ENCODE peak calls at places on chromosomes 1 and 21, in eight cellular contexts. F is CD8-positive, alpha-beta memory T cell; Q is activated T-cell treated with anti-CD3 and anti-CD28 coated beads for 1 hour; L is ascending aorta; D is DMS153; S is T-helper 9 cell; X is EH; T is CD4-positive, alpha-beta T cell. E is an unnamed sample.

GRCh38 chr1:173020138-173020742 is 30.5 kb downstream of the TNFSF18 start:
- DNase-seq in X (no peak), F (no peak), S (no peak), Q (no peak), L (no peak), T (no peak), D (no peak), E (no peak)

GRCh38 chr1:184061396-184062003 is 10.0 kb downstream of the TSEN15 start:
- DNase-seq in Q (no peak), T (no peak), S (no peak), D (no peak), F (no peak), X (peak; percentile 90), L (no peak), E (no peak)

GRCh38 chr1:11026052-11026451 is 13.6 kb downstream of the TARDBP start:
- DNase-seq in L (no peak), T (no peak), F (no peak), Q (no peak), D (no peak), S (no peak), X (no peak), E (no peak)

GRCh38 chr1:25051504-25051903 is 121.4 kb upstream of the RUNX3 start:
- DNase-seq in F (no peak), Q (no peak), L (no peak), X (no peak), S (no peak), T (no peak), D (peak; percentile 52), E (no peak)

GRCh38 chr1:56911098-56911497 is 54.7 kb downstream of the C8B start:
- DNase-seq in S (no peak), L (no peak), X (peak; percentile 80), F (no peak), Q (no peak), T (no peak), D (no peak), E (no peak)

GRCh38 chr1:21891621-21892479 is 45.3 kb downstream of the HSPG2 start:
- DNase-seq in T (no peak), S (no peak), L (no peak), D (no peak), F (no peak), X (no peak), Q (no peak), E (no peak)

GRCh38 chr21:25837545-25838263 is 102.9 kb downstream of the GABPA start:
- DNase-seq in Q (no peak), F (no peak), T (no peak), D (no peak), L (no peak), X (peak; percentile 89), S (no peak), E (no peak)

GRCh38 chr1:92583821-92584760 is 97.4 kb upstream of the GFI1 start:
- DNase-seq in D (no peak), S (no peak), L (no peak), T (no peak), X (peak; percentile 53), Q (no peak), F (no peak), E (no peak)

GRCh38 chr1:9440763-9441194 is 98.5 kb upstream of the SLC25A33 start:
- DNase-seq in S (no peak), L (no peak), T (no peak), D (no peak), X (no peak), Q (no peak), F (no peak), E (no peak)

GRCh38 chr21:38997756-38998155 is 185.5 kb downstream of the PSMG1 start:
- DNase-seq in L (no peak), F (no peak), X (no peak), T (no peak), S (no peak), Q (no peak), D (no peak), E (no peak)

GRCh38 chr1:19405761-19406481 is 79.4 kb downstream of the CAPZB start:
- DNase-seq in D (peak; percentile 92), T (no peak), S (no peak), X (peak; percentile 72), L (no peak), Q (no peak), F (no peak), E (no peak)

GRCh38 chr1:93395195-93395594 is 49.5 kb downstream of the DR1 start:
- DNase-seq in D (no peak), L (no peak), F (no peak), Q (no peak), T (no peak), S (no peak), X (peak; percentile 12), E (no peak)

GRCh38 chr21:25960423-25960822 is 210.1 kb downstream of the APP start:
- DNase-seq in L (no peak), X (no peak), S (no peak), D (no peak), F (no peak), Q (no peak), T (no peak), E (no peak)

GRCh38 chr21:34986561-34987533 is 62.3 kb downstream of the RUNX1 start:
- DNase-seq in Q (peak; percentile 40), L (no peak), T (peak; percentile 42), D (no peak), X (peak; percentile 90), S (peak; percentile 42), F (peak; percentile 83), E (no peak)

GRCh38 chr1:152111515-152111968 is 3.7 kb downstream of the TCHH start:
- DNase-seq in X (peak; percentile 50), S (no peak), F (no peak), T (no peak), Q (no peak), D (peak; percentile 76), L (no peak), E (no peak)

GRCh38 chr1:193013707-193014106 is 45.5 kb downstream of the UCHL5 start:
- DNase-seq in F (no peak), D (no peak), Q (no peak), L (no peak), X (no peak), S (no peak), T (no peak), E (no peak)

GRCh38 chr1:213166868-213167267 is 115.8 kb downstream of the RPS6KC1 start:
- DNase-seq in S (no peak), T (no peak), F (no peak), L (no peak), X (no peak), Q (no peak), D (no peak), E (no peak)

GRCh38 chr1:73674945-73675561 is 522.9 kb downstream of the LRRIQ3 start:
- DNase-seq in S (no peak), L (no peak), T (no peak), F (no peak), D (peak; percentile 31), Q (no peak), X (no peak), E (no peak)

GRCh38 chr1:150194381-150195031 is 41.4 kb downstream of the ANP32E start:
- DNase-seq in S (no peak), F (no peak), L (no peak), T (no peak), Q (no peak), X (peak; percentile 88), D (no peak), E (no peak)

GRCh38 chr1:57623791-57624538 is 200.1 kb upstream of the DAB1 start:
- DNase-seq in Q (no peak), X (no peak), T (no peak), F (no peak), L (no peak), D (no peak), S (no peak), E (no peak)

GRCh38 chr1:65163193-65163805 is 15.3 kb downstream of the AK4 start:
- DNase-seq in L (no peak), Q (no peak), T (no peak), D (no peak), S (no peak), X (no peak), F (no peak), E (no peak)

GRCh38 chr1:65229754-65230339 is 79.5 kb upstream of the DNAJC6 start:
- DNase-seq in T (no peak), L (no peak), D (no peak), F (no peak), Q (no peak), S (no peak), X (no peak), E (peak; percentile 87)

GRCh38 chr1:151914076-151914475 is 4.8 kb upstream of the THEM4 start:
- DNase-seq in S (no peak), T (no peak), X (no peak), L (no peak), D (no peak), Q (no peak), F (no peak), E (no peak)

GRCh38 chr1:45410850-45411509 is 70.7 kb upstream of the MUTYH start:
- DNase-seq in F (no peak), D (no peak), T (no peak), L (no peak), X (peak; percentile 17), S (no peak), Q (no peak), E (no peak)

GRCh38 chr1:33098371-33098770 is 17.4 kb downstream of the AZIN2 start:
- DNase-seq in S (no peak), L (no peak), D (no peak), T (no peak), F (no peak), X (peak; percentile 68), Q (no peak), E (no peak)

GRCh38 chr1:61170328-61171238 is 88.2 kb downstream of the NFIA start:
- DNase-seq in S (no peak), Q (no peak), T (no peak), D (no peak), X (peak; percentile 72), F (no peak), L (no peak), E (no peak)

GRCh38 chr21:23398726-23399125 is 2208.6 kb downstream of the MRPL39 start:
- DNase-seq in Q (no peak), S (no peak), T (no peak), D (no peak), L (no peak), X (no peak), F (no peak), E (no peak)

GRCh38 chr1:180040034-180040433 is 85.4 kb downstream of the CEP350 start:
- DNase-seq in F (no peak), S (no peak), T (no peak), D (no peak), Q (no peak), L (no peak), X (peak; percentile 81), E (no peak)

GRCh38 chr1:156214024-156214748 is 1.4 kb downstream of the PMF1 start:
- DNase-seq in T (no peak), S (no peak), D (no peak), X (peak; percentile 42), L (no peak), F (no peak), Q (no peak), E (no peak)

GRCh38 chr1:119075614-119076013 is 64.8 kb downstream of the WARS2 start:
- DNase-seq in Q (no peak), F (no peak), S (no peak), X (peak; percentile 72), T (no peak), L (no peak), D (no peak), E (no peak)

GRCh38 chr1:203268901-203269653 is 36.2 kb upstream of the BTG2 start:
- DNase-seq in D (peak; percentile 85), Q (no peak), F (no peak), S (no peak), T (no peak), L (no peak), X (peak; percentile 73), E (peak; percentile 91)

GRCh38 chr1:115781830-115782229 is 13.3 kb upstream of the CASQ2 start:
- DNase-seq in L (no peak), X (no peak), D (no peak), F (no peak), S (no peak), Q (no peak), T (no peak), E (no peak)

GRCh38 chr1:2880086-2880485 is 78.6 kb upstream of the TTC34 start:
- DNase-seq in L (no peak), T (no peak), Q (no peak), S (no peak), F (no peak), D (no peak), X (no peak), E (no peak)